ENCODE peak calls at places on chromosomes 16 and 17, in nine cellular contexts. F is OCI-LY7, K is neural progenitor cell, H is GM23338, L is HCT116, Z is hepatocyte, A is SK-N-SH, Y is PC-3, X is GM23248. M is an unnamed sample.

GRCh38 chr17:72487731-72488325 is 367.0 kb downstream of the SOX9 start:
- DNase-seq in F (no peak), K (no peak), H (no peak), L (no peak), Z (no peak), A (no peak), Y (no peak), X (no peak), M (no peak)

GRCh38 chr16:13110124-13110796 is 208.9 kb downstream of the SHISA9 start:
- DNase-seq in F (no peak), K (peak; percentile 56), H (peak; percentile 86), L (no peak), Z (peak; percentile 70), A (no peak), Y (no peak), X (no peak), M (no peak)

GRCh38 chr16:49639739-49640388 is 216.0 kb downstream of the ZNF423 start:
- DNase-seq in F (no peak), K (peak; percentile 88), H (peak; percentile 56), L (no peak), Z (peak; percentile 56), A (peak; percentile 81), Y (no peak), X (no peak), M (no peak)

GRCh38 chr17:45221081-45221996 is at the start of gene FMNL1:
- DNase-seq in F (peak; percentile 81), K (peak; percentile 77), H (peak; percentile 80), L (no peak), Z (no peak), A (peak; percentile 71), Y (peak; percentile 35), X (peak; percentile 48), M (peak; percentile 81)

GRCh38 chr17:78107457-78107856 is 21.1 kb downstream of the TMC6 start:
- DNase-seq in F (no peak), K (no peak), H (no peak), L (no peak), Z (no peak), A (no peak), Y (peak; percentile 52), X (peak; percentile 79), M (no peak)

GRCh38 chr16:7330709-7331108 is 1.9 kb upstream of the RBFOX1 start:
- DNase-seq in F (no peak), K (no peak), H (no peak), L (no peak), Z (no peak), A (no peak), Y (no peak), X (no peak), M (no peak)

GRCh38 chr17:29958947-29959657 is 17.7 kb downstream of the EFCAB5 start:
- DNase-seq in F (no peak), K (no peak), H (no peak), L (no peak), Z (no peak), A (no peak), Y (peak; percentile 83), X (peak; percentile 88), M (no peak)

GRCh38 chr17:45224671-45225050 is 3.0 kb downstream of the FMNL1 start:
- DNase-seq in F (no peak), K (no peak), H (no peak), L (no peak), Z (no peak), A (no peak), Y (no peak), X (no peak), M (peak; percentile 21)

GRCh38 chr17:45129940-45130639 is 2.2 kb downstream of the PLCD3 start:
- DNase-seq in F (no peak), K (no peak), H (no peak), L (no peak), Z (peak; percentile 67), A (no peak), Y (peak; percentile 59), X (peak; percentile 47), M (no peak)

GRCh38 chr17:13393841-13394710 is 207.7 kb downstream of the HS3ST3A1 start:
- DNase-seq in F (no peak), K (no peak), H (no peak), L (no peak), Z (no peak), A (no peak), Y (peak; percentile 20), X (peak; percentile 97), M (no peak)

GRCh38 chr17:78263063-78263735 is 31.8 kb downstream of the TMEM235 start:
- DNase-seq in F (no peak), K (no peak), H (no peak), L (no peak), Z (peak; percentile 65), A (peak; percentile 90), Y (no peak), X (no peak), M (no peak)

GRCh38 chr16:35252356-35252936 is 1793.0 kb downstream of the TP53TG3F start:
- DNase-seq in F (peak; percentile 5), K (no peak), H (no peak), L (no peak), Z (no peak), A (no peak), Y (no peak), X (peak; percentile 14), M (no peak)

GRCh38 chr17:62870581-62870964 is 62.5 kb upstream of the MARCHF10 start:
- DNase-seq in F (no peak), K (peak; percentile 14), H (peak; percentile 44), L (no peak), Z (no peak), A (peak; percentile 47), Y (no peak), X (no peak), M (no peak)

GRCh38 chr16:88505405-88506082 is 52.5 kb downstream of the ZFPM1 start:
- DNase-seq in F (peak; percentile 79), K (no peak), H (peak; percentile 44), L (peak; percentile 60), Z (peak; percentile 80), A (peak; percentile 90), Y (peak; percentile 39), X (peak; percentile 47), M (no peak)

DNA sequence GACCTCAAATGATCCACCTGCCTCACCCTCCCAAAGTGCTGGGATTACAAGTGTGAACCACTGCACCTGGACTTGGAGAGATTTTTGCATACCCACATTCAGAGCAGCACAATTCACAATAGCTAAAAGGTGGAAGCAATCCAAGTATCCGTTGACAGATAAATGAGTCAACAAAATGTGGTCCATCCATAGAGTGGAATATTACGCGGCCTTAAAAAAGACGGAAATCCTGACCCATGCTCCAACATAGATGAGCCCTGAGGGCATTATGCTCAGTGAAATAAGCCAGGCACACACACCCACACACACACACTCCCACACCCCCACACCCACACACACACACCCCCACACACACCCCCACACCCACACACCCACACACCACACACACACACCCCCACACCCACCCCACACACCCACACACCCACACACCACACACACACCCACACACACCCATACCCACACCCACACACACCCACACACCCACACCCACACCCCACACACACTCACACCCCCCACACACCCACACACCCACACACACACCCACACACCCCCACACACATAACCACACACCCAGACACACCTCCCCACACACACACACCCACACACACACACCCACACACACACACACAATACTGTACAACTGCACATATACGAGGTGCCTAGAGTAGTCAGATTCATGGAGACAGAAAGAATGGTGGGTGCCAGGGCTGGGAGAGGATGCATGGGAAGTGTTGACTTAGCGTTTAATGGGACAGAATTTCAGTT is 124.7 kb downstream of the FOXL1 start:
- DNase-seq in F (no peak), K (no peak), H (no peak), L (no peak), Z (no peak), A (no peak), Y (peak; percentile 9), X (no peak), M (no peak)
- H3K27ac ChIP-seq in F (no peak overlapping the region), K (no peak overlapping the region), H (no peak overlapping the region), L (no peak overlapping the region), Z (no peak overlapping the region), A (no peak overlapping the region), Y (no peak overlapping the region), X (no peak overlapping the region), M (no peak overlapping the region)

GRCh38 chr17:73758245-73758644 is 114.0 kb upstream of the SDK2 start:
- DNase-seq in F (no peak), K (no peak), H (no peak), L (no peak), Z (no peak), A (peak; percentile 63), Y (no peak), X (no peak), M (no peak)

GRCh38 chr17:73759324-73760185 is 115.3 kb upstream of the SDK2 start:
- DNase-seq in F (no peak), K (no peak), H (no peak), L (no peak), Z (no peak), A (peak; percentile 79), Y (no peak), X (no peak), M (no peak)

GRCh38 chr17:73760186-73760758 is 116.0 kb upstream of the SDK2 start:
- DNase-seq in F (peak; percentile 48), K (peak; percentile 64), H (peak; percentile 91), L (no peak), Z (no peak), A (no peak), Y (no peak), X (no peak), M (no peak)

GRCh38 chr17:73754886-73755285 is 110.6 kb upstream of the SDK2 start:
- DNase-seq in F (no peak), K (no peak), H (no peak), L (no peak), Z (no peak), A (no peak), Y (no peak), X (no peak), M (no peak)

DNA sequence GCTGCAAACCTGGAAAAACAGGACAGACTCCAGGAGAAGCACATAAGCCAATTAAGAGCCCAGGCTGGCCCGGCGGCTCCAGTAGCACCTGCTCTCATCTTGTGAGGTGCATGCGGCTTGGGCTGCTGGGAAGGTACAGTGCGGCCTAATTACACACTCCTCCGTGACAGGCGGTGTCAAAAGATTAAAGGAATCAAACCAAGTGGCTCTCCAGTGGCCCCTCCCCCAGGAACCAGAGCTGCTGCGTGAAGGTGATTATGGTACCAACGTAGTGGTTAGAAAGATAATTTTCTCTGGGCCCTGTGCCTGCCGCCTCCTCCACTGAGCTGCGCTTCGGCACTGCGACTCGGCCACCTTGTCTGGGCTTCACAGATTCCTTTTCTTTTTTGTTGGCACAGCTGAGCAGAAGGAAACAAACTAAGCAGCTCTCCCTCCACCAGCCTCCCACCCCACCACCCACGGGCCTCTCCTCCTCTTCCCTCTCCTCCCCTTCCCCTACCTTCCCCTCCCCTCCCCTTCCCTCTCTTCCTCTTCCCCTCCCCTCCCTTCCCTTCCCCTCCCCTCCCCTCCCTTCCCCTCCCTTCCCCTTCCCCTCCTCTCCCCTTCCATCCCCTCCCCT is 113.2 kb upstream of the SDK2 start:
- DNase-seq in F (no peak), K (no peak), H (no peak), L (no peak), Z (no peak), A (no peak), Y (no peak), X (no peak), M (no peak)
- H3K4me3 ChIP-seq in F (no peak overlapping the region), K (no peak overlapping the region), H (no peak overlapping the region), L (no peak overlapping the region), Z (no peak overlapping the region), A (no peak overlapping the region), Y (no peak overlapping the region), X (no peak overlapping the region), M (no peak overlapping the region)

GRCh38 chr17:51103451-51103850 is 17.2 kb downstream of the SPAG9 start:
- DNase-seq in F (no peak), K (no peak), H (no peak), L (no peak), Z (no peak), A (no peak), Y (no peak), X (no peak), M (no peak)
- TF ChIP-seq EZH2phosphoT487 in F (no peak), K (no peak), H (no peak), L (no peak), Z (no peak), A (no peak), Y (no peak), X (no peak), M (no peak)

GRCh38 chr17:55668581-55668980 is 54.1 kb downstream of the TMEM100 start:
- DNase-seq in F (no peak), K (no peak), H (no peak), L (no peak), Z (peak; percentile 5), A (no peak), Y (no peak), X (no peak), M (no peak)
- H3K27ac ChIP-seq in F (no peak overlapping the region), K (no peak overlapping the region), H (no peak overlapping the region), L (no peak overlapping the region), Z (peak overlapping the region; percentile 52), A (no peak overlapping the region), Y (no peak overlapping the region), X (no peak overlapping the region), M (no peak overlapping the region)

M was measured in MM.1S.